ENCODE peak calls at places on chromosomes 6 and 20, in four cellular contexts. One of them, this sample, is unnamed.

GRCh38 chr6:89536230-89536629 is 102.3 kb downstream of the LYRM2 start:
- DNase-seq in A549: no peak
- DNase-seq in esophagus squamous epithelium: no peak
- DNase-seq in right atrium auricular region: no peak
- DNase-seq in this sample: no peak

GRCh38 chr6:13526718-13527668 is 39.6 kb upstream of the GFOD1 start:
- DNase-seq in A549: no peak
- DNase-seq in esophagus squamous epithelium: no peak
- DNase-seq in right atrium auricular region: no peak
- DNase-seq in this sample: peak

GRCh38 chr6:71602385-71602949 is 283.9 kb upstream of the RIMS1 start:
- DNase-seq in A549: no peak
- DNase-seq in esophagus squamous epithelium: no peak
- DNase-seq in right atrium auricular region: no peak
- DNase-seq in this sample: peak

GRCh38 chr6:39880521-39881048 is 53.7 kb downstream of the MOCS1 start:
- DNase-seq in A549: no peak
- DNase-seq in esophagus squamous epithelium: no peak
- DNase-seq in right atrium auricular region: no peak
- DNase-seq in this sample: no peak

GRCh38 chr20:52259295-52259694 is 67.7 kb upstream of the ZFP64 start:
- DNase-seq in A549: no peak
- DNase-seq in esophagus squamous epithelium: no peak
- DNase-seq in right atrium auricular region: no peak
- DNase-seq in this sample: no peak

GRCh38 chr6:132132420-132132819 is 181.2 kb upstream of the CCN2 start:
- DNase-seq in A549: no peak
- DNase-seq in esophagus squamous epithelium: no peak
- DNase-seq in right atrium auricular region: no peak
- DNase-seq in this sample: no peak

GRCh38 chr6:42201382-42201781 is 6.6 kb upstream of the GUCA1B start:
- DNase-seq in A549: no peak
- DNase-seq in esophagus squamous epithelium: no peak
- DNase-seq in right atrium auricular region: no peak
- DNase-seq in this sample: no peak

GRCh38 chr6:31898200-31899011 is 908 bp upstream of the EHMT2 start:
- DNase-seq in A549: peak
- DNase-seq in esophagus squamous epithelium: no peak
- DNase-seq in right atrium auricular region: no peak
- DNase-seq in this sample: no peak

GRCh38 chr20:57612916-57613315 is 7.3 kb downstream of the ZBP1 start:
- DNase-seq in A549: no peak
- DNase-seq in esophagus squamous epithelium: no peak
- DNase-seq in right atrium auricular region: no peak
- DNase-seq in this sample: no peak

GRCh38 chr6:90068835-90069478 is 174.7 kb downstream of the GJA10 start:
- DNase-seq in A549: no peak
- DNase-seq in esophagus squamous epithelium: no peak
- DNase-seq in right atrium auricular region: no peak
- DNase-seq in this sample: no peak

GRCh38 chr20:18090044-18090443 is 32.3 kb upstream of the OVOL2 start:
- DNase-seq in A549: no peak
- DNase-seq in esophagus squamous epithelium: no peak
- DNase-seq in right atrium auricular region: no peak
- DNase-seq in this sample: no peak

GRCh38 chr6:22248513-22249308 is 48.1 kb downstream of the PRL start:
- DNase-seq in A549: peak
- DNase-seq in esophagus squamous epithelium: no peak
- DNase-seq in right atrium auricular region: no peak
- DNase-seq in this sample: no peak

GRCh38 chr20:41308290-41308691 is 9.2 kb downstream of the ZHX3 start:
- DNase-seq in A549: no peak
- DNase-seq in esophagus squamous epithelium: no peak
- DNase-seq in right atrium auricular region: no peak
- DNase-seq in this sample: no peak

GRCh38 chr6:85772641-85773040 is 130.0 kb upstream of the SYNCRIP start:
- DNase-seq in A549: no peak
- DNase-seq in esophagus squamous epithelium: no peak
- DNase-seq in right atrium auricular region: no peak
- DNase-seq in this sample: no peak

GRCh38 chr20:18020931-18021330 is 36.8 kb downstream of the OVOL2 start:
- DNase-seq in A549: no peak
- DNase-seq in esophagus squamous epithelium: no peak
- DNase-seq in right atrium auricular region: no peak
- DNase-seq in this sample: no peak

GRCh38 chr6:13913226-13914001 is 11.3 kb upstream of the RNF182 start:
- DNase-seq in A549: no peak
- DNase-seq in esophagus squamous epithelium: no peak
- DNase-seq in right atrium auricular region: no peak
- DNase-seq in this sample: no peak

GRCh38 chr6:149235130-149235561 is 82.4 kb upstream of the TAB2 start:
- DNase-seq in A549: peak
- DNase-seq in esophagus squamous epithelium: no peak
- DNase-seq in right atrium auricular region: no peak
- DNase-seq in this sample: peak

GRCh38 chr20:59822291-59823029 is 111.0 kb downstream of the SYCP2 start:
- DNase-seq in A549: no peak
- DNase-seq in esophagus squamous epithelium: no peak
- DNase-seq in right atrium auricular region: peak
- DNase-seq in this sample: no peak

GRCh38 chr6:45394586-45395095 is 16.9 kb upstream of the SUPT3H start:
- DNase-seq in A549: no peak
- DNase-seq in esophagus squamous epithelium: no peak
- DNase-seq in right atrium auricular region: no peak
- DNase-seq in this sample: no peak

GRCh38 chr20:45359406-45360148 is 3.4 kb upstream of the SYS1 start:
- DNase-seq in A549: no peak
- DNase-seq in esophagus squamous epithelium: no peak
- DNase-seq in right atrium auricular region: no peak
- DNase-seq in this sample: no peak

GRCh38 chr20:59864726-59865125 is 68.7 kb downstream of the SYCP2 start:
- DNase-seq in A549: no peak
- DNase-seq in esophagus squamous epithelium: no peak
- DNase-seq in right atrium auricular region: no peak
- DNase-seq in this sample: no peak

GRCh38 chr6:88238065-88238464 is 71.9 kb upstream of the CNR1 start:
- DNase-seq in A549: no peak
- DNase-seq in esophagus squamous epithelium: no peak
- DNase-seq in right atrium auricular region: no peak
- DNase-seq in this sample: no peak

GRCh38 chr20:51383891-51384510 is 158.5 kb downstream of the NFATC2 start:
- DNase-seq in A549: no peak
- DNase-seq in esophagus squamous epithelium: no peak
- DNase-seq in right atrium auricular region: no peak
- DNase-seq in this sample: no peak

GRCh38 chr20:34875657-34876160 is 703 bp upstream of the ACSS2 start:
- DNase-seq in A549: no peak
- DNase-seq in esophagus squamous epithelium: no peak
- DNase-seq in right atrium auricular region: no peak
- DNase-seq in this sample: no peak
- H3K27ac ChIP-seq in A549: peak
- H3K27ac ChIP-seq in esophagus squamous epithelium: peak
- H3K27ac ChIP-seq in right atrium auricular region: peak
- H3K27ac ChIP-seq in this sample: peak

GRCh38 chr6:3352678-3353077 is 93.9 kb downstream of the PSMG4 start:
- DNase-seq in A549: no peak
- DNase-seq in esophagus squamous epithelium: no peak
- DNase-seq in right atrium auricular region: no peak
- DNase-seq in this sample: no peak

GRCh38 chr6:3355011-3355357 is 96.2 kb downstream of the PSMG4 start:
- DNase-seq in A549: no peak
- DNase-seq in esophagus squamous epithelium: no peak
- DNase-seq in right atrium auricular region: no peak
- DNase-seq in this sample: no peak

GRCh38 chr6:3353504-3353903 is 94.8 kb downstream of the PSMG4 start:
- DNase-seq in A549: no peak
- DNase-seq in esophagus squamous epithelium: no peak
- DNase-seq in right atrium auricular region: no peak
- DNase-seq in this sample: no peak

GRCh38 chr6:3355358-3356055 is 96.8 kb downstream of the PSMG4 start:
- DNase-seq in A549: peak
- DNase-seq in esophagus squamous epithelium: no peak
- DNase-seq in right atrium auricular region: no peak
- DNase-seq in this sample: no peak

GRCh38 chr6:3353939-3354338 is 95.2 kb downstream of the PSMG4 start:
- DNase-seq in A549: no peak
- DNase-seq in esophagus squamous epithelium: no peak
- DNase-seq in right atrium auricular region: no peak
- DNase-seq in this sample: no peak
- H3K27ac ChIP-seq in A549: no peak
- H3K27ac ChIP-seq in esophagus squamous epithelium: peak
- H3K27ac ChIP-seq in right atrium auricular region: no peak
- H3K27ac ChIP-seq in this sample: no peak

GRCh38 chr6:80547827-80548226 is 441.4 kb downstream of the BCKDHB start:
- DNase-seq in A549: no peak
- DNase-seq in esophagus squamous epithelium: no peak
- DNase-seq in right atrium auricular region: no peak
- DNase-seq in this sample: peak

GRCh38 chr6:80545323-80545722 is 438.9 kb downstream of the BCKDHB start:
- DNase-seq in A549: no peak
- DNase-seq in esophagus squamous epithelium: no peak
- DNase-seq in right atrium auricular region: no peak
- DNase-seq in this sample: no peak

GRCh38 chr6:80550748-80551147 is 444.3 kb downstream of the BCKDHB start:
- DNase-seq in A549: no peak
- DNase-seq in esophagus squamous epithelium: no peak
- DNase-seq in right atrium auricular region: no peak
- DNase-seq in this sample: no peak

GRCh38 chr6:80550271-80550670 is 443.8 kb downstream of the BCKDHB start:
- DNase-seq in A549: no peak
- DNase-seq in esophagus squamous epithelium: no peak
- DNase-seq in right atrium auricular region: no peak
- DNase-seq in this sample: no peak

DNA sequence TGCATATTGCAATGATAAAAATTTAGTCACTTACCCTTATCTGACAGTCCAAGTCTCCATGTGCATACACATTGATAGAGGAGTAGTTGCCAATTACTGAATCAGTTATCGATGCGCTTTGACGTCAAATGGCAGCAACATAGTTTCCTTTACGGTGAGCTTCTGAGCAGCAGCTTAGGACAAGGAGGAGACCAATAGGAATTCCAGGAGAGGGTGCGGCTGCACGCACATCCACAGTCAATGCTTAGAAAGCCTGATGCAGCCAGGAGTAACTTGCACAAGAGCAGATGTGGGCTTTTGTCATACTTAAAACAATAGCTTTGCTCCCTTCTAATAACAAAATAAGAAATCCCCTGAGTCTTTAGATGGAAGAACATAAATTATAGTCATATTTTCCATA is 442.0 kb downstream of the BCKDHB start:
- DNase-seq in A549: no peak
- DNase-seq in esophagus squamous epithelium: no peak
- DNase-seq in right atrium auricular region: no peak
- DNase-seq in this sample: no peak
- H3K27ac ChIP-seq in A549: no peak
- H3K27ac ChIP-seq in esophagus squamous epithelium: no peak
- H3K27ac ChIP-seq in right atrium auricular region: no peak
- H3K27ac ChIP-seq in this sample: peak

GRCh38 chr6:111844921-111845320 is 28.3 kb downstream of the FYN start:
- DNase-seq in A549: no peak
- DNase-seq in esophagus squamous epithelium: no peak
- DNase-seq in right atrium auricular region: no peak
- DNase-seq in this sample: no peak
- H3K27ac ChIP-seq in A549: no peak
- H3K27ac ChIP-seq in esophagus squamous epithelium: peak
- H3K27ac ChIP-seq in right atrium auricular region: peak
- H3K27ac ChIP-seq in this sample: no peak

GRCh38 chr6:16911088-16911487 is 149.8 kb upstream of the ATXN1 start:
- DNase-seq in A549: no peak
- DNase-seq in esophagus squamous epithelium: no peak
- DNase-seq in right atrium auricular region: no peak
- DNase-seq in this sample: no peak

GRCh38 chr6:16918586-16918985 is 157.3 kb upstream of the ATXN1 start:
- DNase-seq in A549: no peak
- DNase-seq in esophagus squamous epithelium: no peak
- DNase-seq in right atrium auricular region: no peak
- DNase-seq in this sample: no peak

GRCh38 chr6:16912756-16913155 is 151.5 kb upstream of the ATXN1 start:
- DNase-seq in A549: no peak
- DNase-seq in esophagus squamous epithelium: no peak
- DNase-seq in right atrium auricular region: no peak
- DNase-seq in this sample: no peak

GRCh38 chr6:16909599-16910360 is 148.5 kb upstream of the ATXN1 start:
- DNase-seq in A549: no peak
- DNase-seq in esophagus squamous epithelium: no peak
- DNase-seq in right atrium auricular region: no peak
- DNase-seq in this sample: no peak

GRCh38 chr6:16914184-16914583 is 152.9 kb upstream of the ATXN1 start:
- DNase-seq in A549: no peak
- DNase-seq in esophagus squamous epithelium: no peak
- DNase-seq in right atrium auricular region: no peak
- DNase-seq in this sample: no peak
- H3K27ac ChIP-seq in A549: no peak
- H3K27ac ChIP-seq in esophagus squamous epithelium: no peak
- H3K27ac ChIP-seq in right atrium auricular region: no peak
- H3K27ac ChIP-seq in this sample: no peak

DNA sequence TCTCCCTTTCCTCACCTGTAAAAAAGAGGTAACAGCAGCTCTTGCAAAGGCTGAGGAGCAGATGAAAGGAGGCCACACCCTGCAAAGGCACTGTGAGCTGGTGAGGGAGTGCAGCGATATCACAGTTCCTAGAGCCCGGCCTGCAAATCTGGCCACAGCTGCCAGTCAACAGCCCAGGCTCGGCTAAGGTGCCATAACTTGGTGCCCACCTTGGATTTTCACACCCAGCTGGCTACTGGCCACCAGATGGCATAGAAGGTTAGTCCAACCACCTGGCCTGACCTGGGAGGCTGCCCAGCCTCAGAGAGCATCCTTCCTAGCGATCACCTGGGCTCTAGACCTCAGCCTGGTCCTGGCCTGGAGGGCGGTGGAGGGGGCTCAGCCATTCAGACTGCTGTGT is 46.8 kb downstream of the KCNB1 start:
- DNase-seq in A549: no peak
- DNase-seq in esophagus squamous epithelium: no peak
- DNase-seq in right atrium auricular region: no peak
- DNase-seq in this sample: no peak
- H3K27ac ChIP-seq in A549: no peak
- H3K27ac ChIP-seq in esophagus squamous epithelium: no peak
- H3K27ac ChIP-seq in right atrium auricular region: no peak
- H3K27ac ChIP-seq in this sample: no peak

GRCh38 chr6:7170117-7170732 is 62.5 kb downstream of the RREB1 start:
- DNase-seq in A549: no peak
- DNase-seq in esophagus squamous epithelium: no peak
- DNase-seq in right atrium auricular region: no peak
- DNase-seq in this sample: no peak
- H3K27ac ChIP-seq in A549: no peak
- H3K27ac ChIP-seq in esophagus squamous epithelium: peak
- H3K27ac ChIP-seq in right atrium auricular region: peak
- H3K27ac ChIP-seq in this sample: no peak

This sample was measured in epithelial cell of prostate.